ENCODE peak calls at places on chromosomes 6 and 20, in six cellular contexts. One of them, this sample, is unnamed.
A peak's percentile ranks its signal among the peaks of the same experiment; 100 is the strongest.

GRCh38 chr6:137497722-137498463 is 3.7 kb upstream of the OLIG3 start:
- DNase-seq in CD8-positive, alpha-beta T cell: no peak
- DNase-seq in substantia nigra: no peak
- DNase-seq in activated gamma-delta T cell treated with anti-CD3 and anti-CD28 coated beads, Interleukin-2, amount 50 U/mL, for 16 hours: no peak
- DNase-seq in head of caudate nucleus: no peak
- DNase-seq in mesendoderm: no peak
- DNase-seq in this sample: no peak

GRCh38 chr6:170295519-170296422 is 4.9 kb upstream of the DLL1 start:
- DNase-seq in substantia nigra: no peak
- DNase-seq in CD8-positive, alpha-beta T cell: no peak
- DNase-seq in mesendoderm: peak; percentile 63
- DNase-seq in head of caudate nucleus: peak; percentile 68
- DNase-seq in activated gamma-delta T cell treated with anti-CD3 and anti-CD28 coated beads, Interleukin-2, amount 50 U/mL, for 16 hours: no peak
- DNase-seq in this sample: peak; percentile 67

GRCh38 chr6:43989556-43990248 is 137.6 kb downstream of the MRPL14 start:
- DNase-seq in mesendoderm: no peak
- DNase-seq in head of caudate nucleus: no peak
- DNase-seq in substantia nigra: no peak
- DNase-seq in CD8-positive, alpha-beta T cell: no peak
- DNase-seq in activated gamma-delta T cell treated with anti-CD3 and anti-CD28 coated beads, Interleukin-2, amount 50 U/mL, for 16 hours: no peak
- DNase-seq in this sample: no peak

GRCh38 chr20:59770270-59770669 is 163.2 kb downstream of the SYCP2 start:
- DNase-seq in substantia nigra: no peak
- DNase-seq in mesendoderm: peak; percentile 30
- DNase-seq in activated gamma-delta T cell treated with anti-CD3 and anti-CD28 coated beads, Interleukin-2, amount 50 U/mL, for 16 hours: no peak
- DNase-seq in head of caudate nucleus: no peak
- DNase-seq in CD8-positive, alpha-beta T cell: no peak
- DNase-seq in this sample: no peak

GRCh38 chr20:50015636-50015992 is 32.8 kb downstream of the SNAI1 start:
- DNase-seq in mesendoderm: peak; percentile 74
- DNase-seq in head of caudate nucleus: no peak
- DNase-seq in activated gamma-delta T cell treated with anti-CD3 and anti-CD28 coated beads, Interleukin-2, amount 50 U/mL, for 16 hours: no peak
- DNase-seq in CD8-positive, alpha-beta T cell: no peak
- DNase-seq in substantia nigra: no peak
- DNase-seq in this sample: no peak

GRCh38 chr6:163320804-163321203 is 93.7 kb upstream of the QKI start:
- DNase-seq in mesendoderm: no peak
- DNase-seq in CD8-positive, alpha-beta T cell: no peak
- DNase-seq in head of caudate nucleus: no peak
- DNase-seq in substantia nigra: no peak
- DNase-seq in activated gamma-delta T cell treated with anti-CD3 and anti-CD28 coated beads, Interleukin-2, amount 50 U/mL, for 16 hours: no peak
- DNase-seq in this sample: no peak

GRCh38 chr20:9068896-9069663 is at the start of gene PLCB4:
- DNase-seq in activated gamma-delta T cell treated with anti-CD3 and anti-CD28 coated beads, Interleukin-2, amount 50 U/mL, for 16 hours: no peak
- DNase-seq in CD8-positive, alpha-beta T cell: no peak
- DNase-seq in substantia nigra: no peak
- DNase-seq in head of caudate nucleus: peak; percentile 52
- DNase-seq in mesendoderm: peak; percentile 77
- DNase-seq in this sample: no peak

GRCh38 chr6:35238843-35239289 is 20.7 kb upstream of the ZNF76 start:
- DNase-seq in CD8-positive, alpha-beta T cell: no peak
- DNase-seq in substantia nigra: no peak
- DNase-seq in activated gamma-delta T cell treated with anti-CD3 and anti-CD28 coated beads, Interleukin-2, amount 50 U/mL, for 16 hours: no peak
- DNase-seq in mesendoderm: peak; percentile 95
- DNase-seq in head of caudate nucleus: no peak
- DNase-seq in this sample: peak; percentile 18

GRCh38 chr6:141824258-141824795 is 308.4 kb upstream of the GJE1 start:
- DNase-seq in activated gamma-delta T cell treated with anti-CD3 and anti-CD28 coated beads, Interleukin-2, amount 50 U/mL, for 16 hours: no peak
- DNase-seq in CD8-positive, alpha-beta T cell: no peak
- DNase-seq in substantia nigra: no peak
- DNase-seq in mesendoderm: no peak
- DNase-seq in head of caudate nucleus: no peak
- DNase-seq in this sample: no peak

GRCh38 chr6:127384007-127384406 is 40.6 kb upstream of the ECHDC1 start:
- DNase-seq in substantia nigra: no peak
- DNase-seq in mesendoderm: no peak
- DNase-seq in activated gamma-delta T cell treated with anti-CD3 and anti-CD28 coated beads, Interleukin-2, amount 50 U/mL, for 16 hours: no peak
- DNase-seq in CD8-positive, alpha-beta T cell: no peak
- DNase-seq in head of caudate nucleus: no peak
- DNase-seq in this sample: no peak

GRCh38 chr6:3398755-3399671 is 57.8 kb downstream of the SLC22A23 start:
- DNase-seq in CD8-positive, alpha-beta T cell: no peak
- DNase-seq in substantia nigra: no peak
- DNase-seq in activated gamma-delta T cell treated with anti-CD3 and anti-CD28 coated beads, Interleukin-2, amount 50 U/mL, for 16 hours: no peak
- DNase-seq in mesendoderm: no peak
- DNase-seq in head of caudate nucleus: no peak
- DNase-seq in this sample: no peak

GRCh38 chr6:158630944-158631616 is 13.5 kb downstream of the DYNLT1 start:
- DNase-seq in head of caudate nucleus: peak; percentile 49
- DNase-seq in activated gamma-delta T cell treated with anti-CD3 and anti-CD28 coated beads, Interleukin-2, amount 50 U/mL, for 16 hours: no peak
- DNase-seq in mesendoderm: no peak
- DNase-seq in substantia nigra: no peak
- DNase-seq in CD8-positive, alpha-beta T cell: no peak
- DNase-seq in this sample: no peak

GRCh38 chr6:108873971-108874370 is 25.7 kb downstream of the ARMC2 start:
- DNase-seq in activated gamma-delta T cell treated with anti-CD3 and anti-CD28 coated beads, Interleukin-2, amount 50 U/mL, for 16 hours: no peak
- DNase-seq in mesendoderm: no peak
- DNase-seq in head of caudate nucleus: no peak
- DNase-seq in CD8-positive, alpha-beta T cell: no peak
- DNase-seq in substantia nigra: no peak
- DNase-seq in this sample: no peak

GRCh38 chr6:130775421-130776012 is 51.7 kb upstream of the SMLR1 start:
- DNase-seq in head of caudate nucleus: no peak
- DNase-seq in mesendoderm: no peak
- DNase-seq in activated gamma-delta T cell treated with anti-CD3 and anti-CD28 coated beads, Interleukin-2, amount 50 U/mL, for 16 hours: no peak
- DNase-seq in CD8-positive, alpha-beta T cell: no peak
- DNase-seq in substantia nigra: no peak
- DNase-seq in this sample: no peak

GRCh38 chr6:80932364-80932763 is 820.1 kb downstream of the TENT5A start:
- DNase-seq in mesendoderm: no peak
- DNase-seq in substantia nigra: no peak
- DNase-seq in CD8-positive, alpha-beta T cell: no peak
- DNase-seq in head of caudate nucleus: no peak
- DNase-seq in activated gamma-delta T cell treated with anti-CD3 and anti-CD28 coated beads, Interleukin-2, amount 50 U/mL, for 16 hours: no peak
- DNase-seq in this sample: no peak

GRCh38 chr20:63273635-63274380 is 1.2 kb downstream of the ARFGAP1 start:
- DNase-seq in substantia nigra: no peak
- DNase-seq in activated gamma-delta T cell treated with anti-CD3 and anti-CD28 coated beads, Interleukin-2, amount 50 U/mL, for 16 hours: no peak
- DNase-seq in mesendoderm: no peak
- DNase-seq in CD8-positive, alpha-beta T cell: no peak
- DNase-seq in head of caudate nucleus: no peak
- DNase-seq in this sample: no peak

GRCh38 chr6:6224933-6225486 is 95.5 kb downstream of the F13A1 start:
- DNase-seq in substantia nigra: no peak
- DNase-seq in mesendoderm: no peak
- DNase-seq in head of caudate nucleus: no peak
- DNase-seq in activated gamma-delta T cell treated with anti-CD3 and anti-CD28 coated beads, Interleukin-2, amount 50 U/mL, for 16 hours: no peak
- DNase-seq in CD8-positive, alpha-beta T cell: no peak
- DNase-seq in this sample: no peak

GRCh38 chr6:99588618-99589289 is 17.9 kb upstream of the PRDM13 start:
- DNase-seq in substantia nigra: no peak
- DNase-seq in CD8-positive, alpha-beta T cell: no peak
- DNase-seq in head of caudate nucleus: peak; percentile 75
- DNase-seq in activated gamma-delta T cell treated with anti-CD3 and anti-CD28 coated beads, Interleukin-2, amount 50 U/mL, for 16 hours: peak; percentile 46
- DNase-seq in mesendoderm: peak; percentile 91
- DNase-seq in this sample: peak; percentile 93

GRCh38 chr20:15949391-15949790 is 623.9 kb downstream of the KIF16B start:
- DNase-seq in mesendoderm: peak; percentile 68
- DNase-seq in CD8-positive, alpha-beta T cell: no peak
- DNase-seq in activated gamma-delta T cell treated with anti-CD3 and anti-CD28 coated beads, Interleukin-2, amount 50 U/mL, for 16 hours: no peak
- DNase-seq in head of caudate nucleus: no peak
- DNase-seq in substantia nigra: no peak
- DNase-seq in this sample: no peak

GRCh38 chr6:105784179-105784578 is 302.0 kb upstream of the PRDM1 start:
- DNase-seq in mesendoderm: no peak
- DNase-seq in substantia nigra: no peak
- DNase-seq in head of caudate nucleus: no peak
- DNase-seq in activated gamma-delta T cell treated with anti-CD3 and anti-CD28 coated beads, Interleukin-2, amount 50 U/mL, for 16 hours: no peak
- DNase-seq in CD8-positive, alpha-beta T cell: no peak
- DNase-seq in this sample: no peak

GRCh38 chr20:45872626-45873025 is 8.4 kb upstream of the ZSWIM1 start:
- DNase-seq in substantia nigra: no peak
- DNase-seq in CD8-positive, alpha-beta T cell: no peak
- DNase-seq in head of caudate nucleus: no peak
- DNase-seq in activated gamma-delta T cell treated with anti-CD3 and anti-CD28 coated beads, Interleukin-2, amount 50 U/mL, for 16 hours: no peak
- DNase-seq in mesendoderm: peak; percentile 18
- DNase-seq in this sample: no peak

GRCh38 chr6:1554881-1555569 is 54.7 kb upstream of the FOXC1 start:
- DNase-seq in activated gamma-delta T cell treated with anti-CD3 and anti-CD28 coated beads, Interleukin-2, amount 50 U/mL, for 16 hours: peak; percentile 24
- DNase-seq in mesendoderm: no peak
- DNase-seq in head of caudate nucleus: peak; percentile 90
- DNase-seq in CD8-positive, alpha-beta T cell: peak; percentile 27
- DNase-seq in substantia nigra: peak; percentile 62
- DNase-seq in this sample: no peak

GRCh38 chr6:165755583-165755982 is 92.5 kb upstream of the PDE10A start:
- DNase-seq in activated gamma-delta T cell treated with anti-CD3 and anti-CD28 coated beads, Interleukin-2, amount 50 U/mL, for 16 hours: no peak
- DNase-seq in mesendoderm: peak; percentile 82
- DNase-seq in CD8-positive, alpha-beta T cell: no peak
- DNase-seq in substantia nigra: no peak
- DNase-seq in head of caudate nucleus: no peak
- DNase-seq in this sample: no peak

GRCh38 chr6:99016355-99016754 is 68.6 kb upstream of the FBXL4 start:
- DNase-seq in activated gamma-delta T cell treated with anti-CD3 and anti-CD28 coated beads, Interleukin-2, amount 50 U/mL, for 16 hours: no peak
- DNase-seq in head of caudate nucleus: no peak
- DNase-seq in substantia nigra: no peak
- DNase-seq in mesendoderm: no peak
- DNase-seq in CD8-positive, alpha-beta T cell: no peak
- DNase-seq in this sample: peak; percentile 73

GRCh38 chr20:21360686-21361085 is 36.6 kb downstream of the NKX2-4 start:
- DNase-seq in CD8-positive, alpha-beta T cell: no peak
- DNase-seq in head of caudate nucleus: no peak
- DNase-seq in substantia nigra: no peak
- DNase-seq in mesendoderm: no peak
- DNase-seq in activated gamma-delta T cell treated with anti-CD3 and anti-CD28 coated beads, Interleukin-2, amount 50 U/mL, for 16 hours: no peak
- DNase-seq in this sample: no peak

GRCh38 chr6:130362128-130362527 is 3.7 kb upstream of the TMEM200A start:
- DNase-seq in substantia nigra: no peak
- DNase-seq in activated gamma-delta T cell treated with anti-CD3 and anti-CD28 coated beads, Interleukin-2, amount 50 U/mL, for 16 hours: no peak
- DNase-seq in mesendoderm: peak; percentile 49
- DNase-seq in CD8-positive, alpha-beta T cell: no peak
- DNase-seq in head of caudate nucleus: no peak
- DNase-seq in this sample: no peak

GRCh38 chr6:38234934-38235678 is 404.6 kb downstream of the BTBD9 start:
- DNase-seq in CD8-positive, alpha-beta T cell: no peak
- DNase-seq in head of caudate nucleus: no peak
- DNase-seq in substantia nigra: no peak
- DNase-seq in mesendoderm: no peak
- DNase-seq in activated gamma-delta T cell treated with anti-CD3 and anti-CD28 coated beads, Interleukin-2, amount 50 U/mL, for 16 hours: no peak
- DNase-seq in this sample: no peak

GRCh38 chr6:139722540-139722939 is 348.1 kb upstream of the CITED2 start:
- DNase-seq in activated gamma-delta T cell treated with anti-CD3 and anti-CD28 coated beads, Interleukin-2, amount 50 U/mL, for 16 hours: no peak
- DNase-seq in CD8-positive, alpha-beta T cell: no peak
- DNase-seq in head of caudate nucleus: no peak
- DNase-seq in mesendoderm: no peak
- DNase-seq in substantia nigra: no peak
- DNase-seq in this sample: no peak

This sample was measured in KBM-7.